ENCODE peak calls at places on chromosomes 13 and 19, in six cellular contexts. W is NCI-H748 treated with DMSO at 0.1 percent for 48 hours; N is RWPE1; E is stimulated activated CD4-positive, alpha-beta T cell treated with anti-CD3 and anti-CD28 coated beads, Interleukin-4, amount 100 ng/mL, for 1 hour; A is hepatic stellate cell; K is NCI-H1092. V is an unnamed sample.

GRCh38 chr19:11191273-11191755 is 6.0 kb downstream of the KANK2 start:
- DNase-seq in K (no peak), N (peak), W (no peak), E (no peak), A (peak), V (peak)

GRCh38 chr13:26707122-26708006 is 53.2 kb downstream of the GPR12 start:
- DNase-seq in K (peak), W (peak), E (no peak), A (peak), N (peak), V (peak)

GRCh38 chr19:5343848-5344247 is 3.2 kb upstream of the PTPRS start:
- DNase-seq in K (no peak), A (no peak), N (no peak), E (no peak), W (no peak), V (no peak)

GRCh38 chr19:17484520-17485180 is 14.3 kb downstream of the SLC27A1 start:
- DNase-seq in W (no peak), N (no peak), K (no peak), A (no peak), E (no peak), V (no peak)

GRCh38 chr13:71149498-71150363 is 717.3 kb downstream of the DACH1 start:
- DNase-seq in A (no peak), W (peak), E (no peak), N (no peak), K (peak), V (no peak)

GRCh38 chr13:47069133-47069532 is 172.3 kb upstream of the HTR2A start:
- DNase-seq in E (no peak), N (no peak), A (no peak), K (no peak), W (no peak), V (no peak)

GRCh38 chr13:30241537-30241936 is 65.8 kb downstream of the KATNAL1 start:
- DNase-seq in A (no peak), W (no peak), E (no peak), K (no peak), N (no peak), V (no peak)

GRCh38 chr19:55212447-55212846 is 3.1 kb upstream of the PTPRH start:
- DNase-seq in A (no peak), W (no peak), N (peak), K (no peak), E (peak), V (no peak)

GRCh38 chr19:49425178-49425577 is at the start of gene GFY:
- DNase-seq in A (no peak), W (no peak), E (no peak), K (no peak), N (no peak), V (no peak)

GRCh38 chr19:41248895-41249294 is 15.3 kb upstream of the HNRNPUL1 start:
- DNase-seq in N (no peak), A (no peak), W (no peak), E (no peak), K (no peak), V (no peak)

GRCh38 chr19:53977991-53978731 is 13.3 kb upstream of the CACNG6 start:
- DNase-seq in W (no peak), E (peak), K (no peak), N (peak), A (peak), V (peak)

GRCh38 chr19:30174357-30174645 is 197.9 kb upstream of the ZNF536 start:
- DNase-seq in K (no peak), N (no peak), A (no peak), W (no peak), E (no peak), V (no peak)

GRCh38 chr13:26379831-26380230 is 125.9 kb downstream of the CDK8 start:
- DNase-seq in K (no peak), E (no peak), N (no peak), A (no peak), W (no peak), V (no peak)

GRCh38 chr13:48405865-48406264 is 7.0 kb downstream of the LPAR6 start:
- DNase-seq in W (no peak), E (no peak), N (no peak), K (no peak), A (no peak), V (no peak)

GRCh38 chr13:77267362-77267761 is 59.5 kb downstream of the MYCBP2 start:
- DNase-seq in K (no peak), N (no peak), A (no peak), W (no peak), E (no peak), V (no peak)

GRCh38 chr13:102139626-102140025 is 262.2 kb downstream of the FGF14 start:
- DNase-seq in A (no peak), W (no peak), K (no peak), E (no peak), N (no peak), V (no peak)

GRCh38 chr19:10701955-10702307 is 692 bp downstream of the QTRT1 start:
- DNase-seq in E (peak), N (no peak), W (no peak), A (peak), K (no peak), V (no peak)

GRCh38 chr19:18173054-18173571 is 500 bp upstream of the IFI30 start:
- DNase-seq in K (no peak), E (no peak), A (peak), N (no peak), W (no peak), V (no peak)

GRCh38 chr13:103036268-103036667 is 29.9 kb downstream of the SLC10A2 start:
- DNase-seq in A (no peak), K (no peak), N (no peak), W (no peak), E (no peak), V (no peak)

GRCh38 chr13:23427342-23428182 is 5.9 kb downstream of the SACS start:
- DNase-seq in N (peak), K (no peak), W (no peak), E (no peak), A (peak), V (peak)

GRCh38 chr19:13718733-13719132 is 45.6 kb upstream of the MRI1 start:
- DNase-seq in A (peak), N (peak), W (peak), K (peak), E (no peak), V (no peak)

GRCh38 chr19:10227215-10227971 is 3.7 kb downstream of the S1PR2 start:
- DNase-seq in A (peak), K (no peak), N (no peak), W (no peak), E (no peak), V (no peak)

GRCh38 chr19:56141416-56141992 is 417 bp downstream of the ZNF444 start:
- DNase-seq in A (no peak), K (no peak), E (peak), W (no peak), N (no peak), V (peak)

GRCh38 chr13:113792236-113792770 is 33.3 kb downstream of the TMEM255B start:
- DNase-seq in N (no peak), K (no peak), W (no peak), E (no peak), A (no peak), V (no peak)

GRCh38 chr19:58035863-58036262 is 2.0 kb downstream of the ZSCAN1 start:
- DNase-seq in A (no peak), N (no peak), W (no peak), E (no peak), K (no peak), V (no peak)

GRCh38 chr13:111396457-111396856 is 76.0 kb downstream of the TEX29 start:
- DNase-seq in N (no peak), K (no peak), W (no peak), A (no peak), E (no peak), V (no peak)

GRCh38 chr19:14375055-14375581 is 6.1 kb upstream of the ADGRE5 start:
- DNase-seq in N (no peak), A (no peak), K (no peak), W (no peak), E (no peak), V (no peak)

GRCh38 chr13:91017669-91018053 is 329.8 kb upstream of the MIR17HG start:
- DNase-seq in E (no peak), W (no peak), A (no peak), K (no peak), N (no peak), V (no peak)

GRCh38 chr13:78993792-78994191 is 334.8 kb upstream of the OBI1 start:
- DNase-seq in E (no peak), W (peak), N (no peak), A (no peak), K (peak), V (no peak)

GRCh38 chr13:48749699-48750473 is 96.2 kb downstream of the CYSLTR2 start:
- DNase-seq in W (no peak), A (peak), E (peak), N (peak), K (no peak), V (peak)

GRCh38 chr13:34030782-34031181 is 212.8 kb downstream of the RFC3 start:
- DNase-seq in N (no peak), W (no peak), K (no peak), E (no peak), A (no peak), V (no peak)

GRCh38 chr19:18672606-18673337 is 10.7 kb upstream of the CRTC1 start:
- DNase-seq in W (no peak), E (no peak), N (no peak), A (no peak), K (no peak), V (no peak)

GRCh38 chr19:44212865-44213346 is 574 bp downstream of the ZNF227 start:
- DNase-seq in E (no peak), W (peak), K (no peak), A (peak), N (peak), V (peak)

GRCh38 chr13:74270018-74270417 is 135.8 kb upstream of the KLF12 start:
- DNase-seq in W (no peak), E (no peak), K (no peak), N (peak), A (no peak), V (no peak)

GRCh38 chr13:24130134-24130792 is 30.3 kb upstream of the SPATA13 start:
- DNase-seq in N (no peak), A (no peak), W (no peak), K (no peak), E (no peak), V (no peak)

GRCh38 chr19:3434630-3435553 is 45.4 kb downstream of the SMIM24 start:
- DNase-seq in E (peak), A (peak), K (peak), N (peak), W (peak), V (peak)